ENCODE peak calls at places on chromosomes 13 and 19, in four cellular contexts. One of them, this sample, is unnamed.

GRCh38 chr13:110242615-110243014 is 64.3 kb downstream of the COL4A1 start:
- DNase-seq in cerebellar nuclear complex: no peak
- DNase-seq in C1 segment of cervical spinal cord: no peak
- DNase-seq in stimulated activated CD4-positive, alpha-beta T cell treated with anti-CD3 and anti-CD28 coated beads, Interleukin-12 subunit alpha, Interleukin-12 subunit beta, amount 100 ng/mL, for 24 hours: no peak
- DNase-seq in this sample: no peak

GRCh38 chr19:36574762-36575161 is 1.7 kb upstream of the ZNF529 start:
- DNase-seq in cerebellar nuclear complex: no peak
- DNase-seq in C1 segment of cervical spinal cord: no peak
- DNase-seq in stimulated activated CD4-positive, alpha-beta T cell treated with anti-CD3 and anti-CD28 coated beads, Interleukin-12 subunit alpha, Interleukin-12 subunit beta, amount 100 ng/mL, for 24 hours: no peak
- DNase-seq in this sample: no peak

GRCh38 chr13:96090240-96091101 is 564 bp downstream of the HS6ST3 start:
- DNase-seq in cerebellar nuclear complex: no peak
- DNase-seq in C1 segment of cervical spinal cord: no peak
- DNase-seq in stimulated activated CD4-positive, alpha-beta T cell treated with anti-CD3 and anti-CD28 coated beads, Interleukin-12 subunit alpha, Interleukin-12 subunit beta, amount 100 ng/mL, for 24 hours: no peak
- DNase-seq in this sample: peak

GRCh38 chr13:100601716-100602115 is 13.1 kb upstream of the GGACT start:
- DNase-seq in cerebellar nuclear complex: no peak
- DNase-seq in C1 segment of cervical spinal cord: no peak
- DNase-seq in stimulated activated CD4-positive, alpha-beta T cell treated with anti-CD3 and anti-CD28 coated beads, Interleukin-12 subunit alpha, Interleukin-12 subunit beta, amount 100 ng/mL, for 24 hours: no peak
- DNase-seq in this sample: no peak

GRCh38 chr13:52850396-52851152 is 2.1 kb upstream of the PCDH8 start:
- DNase-seq in cerebellar nuclear complex: no peak
- DNase-seq in C1 segment of cervical spinal cord: peak
- DNase-seq in stimulated activated CD4-positive, alpha-beta T cell treated with anti-CD3 and anti-CD28 coated beads, Interleukin-12 subunit alpha, Interleukin-12 subunit beta, amount 100 ng/mL, for 24 hours: no peak
- DNase-seq in this sample: peak

GRCh38 chr19:2550431-2551171 is 74.7 kb downstream of the GADD45B start:
- DNase-seq in cerebellar nuclear complex: no peak
- DNase-seq in C1 segment of cervical spinal cord: peak
- DNase-seq in stimulated activated CD4-positive, alpha-beta T cell treated with anti-CD3 and anti-CD28 coated beads, Interleukin-12 subunit alpha, Interleukin-12 subunit beta, amount 100 ng/mL, for 24 hours: no peak
- DNase-seq in this sample: no peak

GRCh38 chr13:32247887-32248286 is 67.3 kb downstream of the ZAR1L start:
- DNase-seq in cerebellar nuclear complex: no peak
- DNase-seq in C1 segment of cervical spinal cord: no peak
- DNase-seq in stimulated activated CD4-positive, alpha-beta T cell treated with anti-CD3 and anti-CD28 coated beads, Interleukin-12 subunit alpha, Interleukin-12 subunit beta, amount 100 ng/mL, for 24 hours: no peak
- DNase-seq in this sample: no peak

GRCh38 chr13:69946443-69946955 is 161.1 kb upstream of the ATXN8OS start:
- DNase-seq in cerebellar nuclear complex: no peak
- DNase-seq in C1 segment of cervical spinal cord: no peak
- DNase-seq in stimulated activated CD4-positive, alpha-beta T cell treated with anti-CD3 and anti-CD28 coated beads, Interleukin-12 subunit alpha, Interleukin-12 subunit beta, amount 100 ng/mL, for 24 hours: no peak
- DNase-seq in this sample: peak

GRCh38 chr13:83618966-83619365 is 263.3 kb downstream of the SLITRK1 start:
- DNase-seq in cerebellar nuclear complex: no peak
- DNase-seq in C1 segment of cervical spinal cord: no peak
- DNase-seq in stimulated activated CD4-positive, alpha-beta T cell treated with anti-CD3 and anti-CD28 coated beads, Interleukin-12 subunit alpha, Interleukin-12 subunit beta, amount 100 ng/mL, for 24 hours: no peak
- DNase-seq in this sample: no peak

GRCh38 chr13:59477011-59477410 is 686.7 kb downstream of the DIAPH3 start:
- DNase-seq in cerebellar nuclear complex: no peak
- DNase-seq in C1 segment of cervical spinal cord: no peak
- DNase-seq in stimulated activated CD4-positive, alpha-beta T cell treated with anti-CD3 and anti-CD28 coated beads, Interleukin-12 subunit alpha, Interleukin-12 subunit beta, amount 100 ng/mL, for 24 hours: no peak
- DNase-seq in this sample: no peak

GRCh38 chr13:77429320-77430142 is 102.6 kb upstream of the MYCBP2 start:
- DNase-seq in cerebellar nuclear complex: no peak
- DNase-seq in C1 segment of cervical spinal cord: no peak
- DNase-seq in stimulated activated CD4-positive, alpha-beta T cell treated with anti-CD3 and anti-CD28 coated beads, Interleukin-12 subunit alpha, Interleukin-12 subunit beta, amount 100 ng/mL, for 24 hours: no peak
- DNase-seq in this sample: no peak

GRCh38 chr13:24185591-24186232 is 25.2 kb downstream of the SPATA13 start:
- DNase-seq in cerebellar nuclear complex: no peak
- DNase-seq in C1 segment of cervical spinal cord: no peak
- DNase-seq in stimulated activated CD4-positive, alpha-beta T cell treated with anti-CD3 and anti-CD28 coated beads, Interleukin-12 subunit alpha, Interleukin-12 subunit beta, amount 100 ng/mL, for 24 hours: no peak
- DNase-seq in this sample: peak

GRCh38 chr13:38348890-38349289 is 761 bp upstream of the UFM1 start:
- DNase-seq in cerebellar nuclear complex: no peak
- DNase-seq in C1 segment of cervical spinal cord: no peak
- DNase-seq in stimulated activated CD4-positive, alpha-beta T cell treated with anti-CD3 and anti-CD28 coated beads, Interleukin-12 subunit alpha, Interleukin-12 subunit beta, amount 100 ng/mL, for 24 hours: no peak
- DNase-seq in this sample: peak

GRCh38 chr13:47226516-47226915 is 329.7 kb upstream of the HTR2A start:
- DNase-seq in cerebellar nuclear complex: no peak
- DNase-seq in C1 segment of cervical spinal cord: no peak
- DNase-seq in stimulated activated CD4-positive, alpha-beta T cell treated with anti-CD3 and anti-CD28 coated beads, Interleukin-12 subunit alpha, Interleukin-12 subunit beta, amount 100 ng/mL, for 24 hours: no peak
- DNase-seq in this sample: no peak

GRCh38 chr13:73717632-73718031 is 416.6 kb downstream of the KLF12 start:
- DNase-seq in cerebellar nuclear complex: no peak
- DNase-seq in C1 segment of cervical spinal cord: no peak
- DNase-seq in stimulated activated CD4-positive, alpha-beta T cell treated with anti-CD3 and anti-CD28 coated beads, Interleukin-12 subunit alpha, Interleukin-12 subunit beta, amount 100 ng/mL, for 24 hours: no peak
- DNase-seq in this sample: no peak

GRCh38 chr19:53424968-53425597 is 6.7 kb upstream of the ZNF761 start:
- DNase-seq in cerebellar nuclear complex: no peak
- DNase-seq in C1 segment of cervical spinal cord: peak
- DNase-seq in stimulated activated CD4-positive, alpha-beta T cell treated with anti-CD3 and anti-CD28 coated beads, Interleukin-12 subunit alpha, Interleukin-12 subunit beta, amount 100 ng/mL, for 24 hours: peak
- DNase-seq in this sample: no peak

GRCh38 chr13:104962411-104962810 is 1573.1 kb downstream of the EFNB2 start:
- DNase-seq in cerebellar nuclear complex: peak
- DNase-seq in C1 segment of cervical spinal cord: no peak
- DNase-seq in stimulated activated CD4-positive, alpha-beta T cell treated with anti-CD3 and anti-CD28 coated beads, Interleukin-12 subunit alpha, Interleukin-12 subunit beta, amount 100 ng/mL, for 24 hours: no peak
- DNase-seq in this sample: no peak

GRCh38 chr13:21014666-21015170 is 46.7 kb downstream of the LATS2 start:
- DNase-seq in cerebellar nuclear complex: peak
- DNase-seq in C1 segment of cervical spinal cord: no peak
- DNase-seq in stimulated activated CD4-positive, alpha-beta T cell treated with anti-CD3 and anti-CD28 coated beads, Interleukin-12 subunit alpha, Interleukin-12 subunit beta, amount 100 ng/mL, for 24 hours: no peak
- DNase-seq in this sample: peak

GRCh38 chr19:48858984-48859710 is 9.3 kb downstream of the PLEKHA4 start:
- DNase-seq in cerebellar nuclear complex: no peak
- DNase-seq in C1 segment of cervical spinal cord: no peak
- DNase-seq in stimulated activated CD4-positive, alpha-beta T cell treated with anti-CD3 and anti-CD28 coated beads, Interleukin-12 subunit alpha, Interleukin-12 subunit beta, amount 100 ng/mL, for 24 hours: no peak
- DNase-seq in this sample: no peak

GRCh38 chr19:49434907-49435577 is 6.3 kb downstream of the SLC17A7 start:
- DNase-seq in cerebellar nuclear complex: peak
- DNase-seq in C1 segment of cervical spinal cord: no peak
- DNase-seq in stimulated activated CD4-positive, alpha-beta T cell treated with anti-CD3 and anti-CD28 coated beads, Interleukin-12 subunit alpha, Interleukin-12 subunit beta, amount 100 ng/mL, for 24 hours: no peak
- DNase-seq in this sample: no peak

GRCh38 chr13:76223565-76223964 is 587.4 kb downstream of the LMO7 start:
- DNase-seq in cerebellar nuclear complex: no peak
- DNase-seq in C1 segment of cervical spinal cord: no peak
- DNase-seq in stimulated activated CD4-positive, alpha-beta T cell treated with anti-CD3 and anti-CD28 coated beads, Interleukin-12 subunit alpha, Interleukin-12 subunit beta, amount 100 ng/mL, for 24 hours: no peak
- DNase-seq in this sample: no peak

This sample was measured in Caki2.